ENCODE peak calls at places on chromosomes 6 and 20, in seven cellular contexts. A is heart left ventricle, O is stomach, X is breast epithelium, I is adrenal gland, K is NB4, D is body of pancreas. R is an unnamed sample.

GRCh38 chr6:120938164-120938875 is 396.0 kb downstream of the TBC1D32 start:
- DNase-seq in I (no peak), X (no peak), K (peak), O (no peak), D (no peak), A (no peak), R (no peak)

GRCh38 chr6:149235130-149235561 is 82.4 kb upstream of the TAB2 start:
- DNase-seq in A (peak), O (no peak), K (peak), X (no peak), I (peak), D (peak), R (no peak)

GRCh38 chr20:6562111-6562510 is 205.4 kb upstream of the BMP2 start:
- DNase-seq in A (no peak), K (no peak), X (no peak), O (no peak), I (no peak), D (no peak), R (no peak)

GRCh38 chr6:90123796-90124195 is 172.8 kb downstream of the BACH2 start:
- DNase-seq in A (no peak), D (no peak), O (no peak), X (no peak), K (peak), I (no peak), R (no peak)

GRCh38 chr20:62025394-62025793 is 40.3 kb downstream of the TAF4 start:
- DNase-seq in A (peak), O (no peak), I (no peak), D (no peak), X (no peak), K (peak), R (no peak)

GRCh38 chr6:113219783-113220182 is 637.4 kb upstream of the MARCKS start:
- DNase-seq in I (no peak), O (no peak), K (peak), X (no peak), D (no peak), A (no peak), R (no peak)

GRCh38 chr20:2804041-2804828 is 3.8 kb upstream of the CPXM1 start:
- DNase-seq in X (no peak), I (no peak), A (no peak), K (no peak), O (no peak), D (no peak), R (no peak)

GRCh38 chr6:118335325-118335724 is 212.8 kb upstream of the PLN start:
- DNase-seq in D (no peak), I (no peak), K (no peak), A (no peak), X (no peak), O (no peak), R (no peak)

GRCh38 chr6:112017169-112017568 is 36.7 kb upstream of the CCN6 start:
- DNase-seq in K (no peak), X (no peak), O (no peak), D (no peak), I (no peak), A (no peak), R (no peak)

GRCh38 chr20:33704197-33704924 is 15.7 kb downstream of the PXMP4 start:
- DNase-seq in O (no peak), X (no peak), A (no peak), D (no peak), I (no peak), K (no peak), R (no peak)

GRCh38 chr6:16511723-16512584 is 249.3 kb downstream of the ATXN1 start:
- DNase-seq in K (no peak), D (peak), O (peak), X (no peak), A (no peak), I (no peak), R (no peak)

GRCh38 chr6:7135755-7136154 is 28.0 kb downstream of the RREB1 start:
- DNase-seq in O (no peak), K (peak), I (no peak), A (no peak), X (no peak), D (no peak), R (no peak)

GRCh38 chr6:159878341-159878740 is 12.4 kb upstream of the MAS1 start:
- DNase-seq in K (no peak), A (no peak), O (no peak), I (no peak), X (no peak), D (no peak), R (no peak)

GRCh38 chr6:29737707-29738630 is 14.7 kb downstream of the HLA-F start:
- DNase-seq in A (peak), O (peak), X (peak), K (peak), I (peak), D (peak), R (peak)

GRCh38 chr20:24804481-24805206 is 144.4 kb upstream of the CST7 start:
- DNase-seq in D (no peak), A (no peak), I (no peak), K (no peak), X (no peak), O (no peak), R (peak)

GRCh38 chr20:57610261-57610952 is 9.8 kb downstream of the ZBP1 start:
- DNase-seq in K (no peak), D (no peak), A (peak), X (no peak), I (no peak), O (no peak), R (no peak)

GRCh38 chr20:53162251-53162835 is 190.2 kb downstream of the TSHZ2 start:
- DNase-seq in D (peak), I (peak), X (peak), A (peak), K (peak), O (no peak), R (peak)

GRCh38 chr6:37607949-37608348 is 89.7 kb downstream of the MDGA1 start:
- DNase-seq in I (no peak), O (no peak), D (no peak), K (peak), X (no peak), A (no peak), R (no peak)

GRCh38 chr20:63141531-63141930 is 74.4 kb downstream of the YTHDF1 start:
- DNase-seq in I (no peak), O (no peak), A (peak), K (no peak), D (no peak), X (no peak), R (no peak)

GRCh38 chr6:150732765-150733539 is 132.6 kb upstream of the MTHFD1L start:
- DNase-seq in D (no peak), K (no peak), O (no peak), A (no peak), X (no peak), I (no peak), R (no peak)

GRCh38 chr6:119348308-119349040 is 1.1 kb downstream of the MAN1A1 start:
- DNase-seq in A (peak), D (peak), K (no peak), I (peak), O (peak), X (no peak), R (peak)

GRCh38 chr20:61733891-61734732 is 331.6 kb downstream of the TAF4 start:
- DNase-seq in K (no peak), I (no peak), X (no peak), O (no peak), A (peak), D (no peak), R (no peak)

GRCh38 chr6:143060354-143060805 is 309 bp upstream of the AIG1 start:
- DNase-seq in K (peak), I (peak), O (peak), D (peak), A (peak), X (peak), R (peak)
- TF ChIP-seq POLR2A in K (no peak), I (peak), O (no peak), D (peak), A (no peak), X (no peak), R (peak)

GRCh38 chr20:50306478-50307423 is 116.1 kb downstream of the CEBPB start:
- DNase-seq in I (no peak), O (no peak), K (no peak), X (no peak), D (no peak), A (no peak), R (no peak)

GRCh38 chr20:50304883-50305635 is 114.4 kb downstream of the CEBPB start:
- DNase-seq in I (peak), O (peak), X (peak), K (no peak), D (peak), A (peak), R (peak)

GRCh38 chr20:50303573-50304500 is 113.2 kb downstream of the CEBPB start:
- DNase-seq in A (peak), I (peak), K (no peak), D (peak), O (peak), X (peak), R (peak)

GRCh38 chr20:50304501-50304856 is 113.8 kb downstream of the CEBPB start:
- DNase-seq in O (no peak), D (no peak), K (no peak), A (peak), I (peak), X (no peak), R (peak)

DNA sequence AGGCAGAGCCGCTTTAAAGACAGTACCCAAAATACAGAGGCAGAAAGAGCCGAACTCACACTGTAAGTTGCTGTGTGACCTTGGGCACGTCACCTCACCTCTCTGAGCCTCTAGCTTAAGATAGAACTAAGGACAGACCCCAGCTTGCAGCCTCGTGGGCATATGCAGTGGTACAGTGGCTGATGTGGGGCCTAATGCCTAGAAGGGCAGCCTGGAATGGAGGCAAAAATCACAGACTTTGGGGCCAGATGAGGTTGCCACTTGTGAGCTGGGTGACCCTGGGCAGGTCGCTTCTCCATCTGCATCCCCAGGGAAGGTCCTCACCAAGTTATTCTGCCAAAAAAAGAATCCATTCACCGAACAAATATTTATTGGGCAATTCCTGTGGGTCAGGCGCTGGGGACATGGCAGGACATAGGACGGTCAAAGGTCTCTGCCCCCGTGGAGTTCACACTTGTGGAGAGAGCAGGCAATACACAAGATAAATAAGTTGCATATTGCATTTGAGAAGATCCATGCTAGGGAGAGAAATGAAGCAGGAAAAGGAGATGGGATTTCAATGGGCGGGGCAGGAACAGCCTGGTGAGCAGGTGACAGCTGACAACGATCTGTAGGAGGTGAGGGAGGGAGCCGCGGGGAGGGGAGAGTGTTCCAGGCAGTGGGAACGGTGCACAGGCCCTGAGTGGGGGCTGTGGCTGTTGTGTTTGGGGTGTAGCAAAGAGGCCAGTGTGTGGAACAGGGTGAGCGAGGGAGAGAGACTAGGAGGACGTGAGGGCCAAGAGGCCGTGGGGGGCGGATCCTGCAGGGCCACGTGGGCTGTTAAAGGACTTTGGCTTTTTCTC is 115.2 kb downstream of the CEBPB start:
- DNase-seq in I (no peak), D (peak), O (no peak), K (no peak), X (no peak), A (no peak), R (peak)
- TF ChIP-seq POLR2A in I (peak), D (no peak), O (no peak), K (no peak), X (peak), A (no peak), R (no peak)

GRCh38 chr6:81808834-81809598 is 56.5 kb upstream of the TENT5A start:
- DNase-seq in O (no peak), X (no peak), D (no peak), A (peak), I (no peak), K (peak), R (no peak)
- TF ChIP-seq POLR2A in O (no peak), X (no peak), D (no peak), A (no peak), I (no peak), K (no peak), R (no peak)

DNA sequence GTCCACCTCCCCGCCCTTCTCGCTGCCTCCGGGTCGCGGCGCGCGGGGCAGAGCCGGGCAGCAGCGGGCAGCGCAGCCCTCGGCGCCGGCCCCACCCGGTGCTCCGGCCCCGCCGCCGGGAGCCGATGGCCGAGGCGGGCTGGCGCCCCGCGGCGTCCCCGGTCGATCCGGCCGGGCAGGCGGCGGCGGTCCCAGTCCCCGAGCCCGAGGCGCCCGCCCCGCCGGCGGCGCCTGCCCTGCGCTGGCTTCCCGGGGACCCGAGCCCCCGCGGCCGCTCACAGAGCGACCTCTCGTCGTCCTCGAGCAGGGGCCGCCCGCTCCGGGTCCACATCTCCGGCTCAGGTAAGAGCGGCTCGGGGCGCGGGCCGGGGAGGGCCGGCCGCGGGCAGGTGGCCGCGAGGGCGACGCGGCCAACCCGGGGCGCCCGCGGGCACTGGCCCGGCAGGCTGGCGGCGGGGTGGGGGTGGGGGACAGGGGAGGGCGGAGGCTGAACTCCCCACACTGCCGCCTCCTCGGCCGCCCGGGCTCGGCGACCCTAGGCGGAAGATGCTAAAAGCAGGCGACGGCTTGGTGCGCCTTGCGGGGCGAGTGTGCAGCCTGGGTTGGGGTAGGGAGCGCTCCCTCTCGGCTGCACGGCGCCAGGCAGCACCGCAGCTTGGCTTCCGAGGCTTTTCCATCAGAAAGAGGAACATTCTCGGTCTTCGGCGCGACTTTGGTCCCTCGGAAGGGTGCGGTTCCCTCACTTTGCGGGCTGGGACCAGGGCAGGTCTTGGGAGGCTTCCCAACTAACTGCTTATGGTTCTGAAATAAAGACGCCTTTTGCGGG is 25.6 kb upstream of the FUCA2 start:
- DNase-seq in I (peak), A (peak), O (peak), X (no peak), D (peak), K (peak), R (peak)
- TF ChIP-seq POLR2A in I (no peak), A (no peak), O (no peak), X (no peak), D (no peak), K (no peak), R (no peak)

GRCh38 chr6:35474129-35474977 is 6.2 kb downstream of the RPL10A start:
- DNase-seq in A (no peak), O (no peak), K (peak), D (no peak), I (no peak), X (no peak), R (no peak)
- TF ChIP-seq POLR2A in A (no peak), O (no peak), K (peak), D (no peak), I (no peak), X (no peak), R (no peak)

R was measured in thyroid gland.